ENCODE peak calls at places on chromosomes 5 and 9, in seven cellular contexts. One of them, this sample, is unnamed.

GRCh38 chr5:150410524-150411244 is 2.0 kb downstream of the CD74 start:
- DNase-seq in suprapubic skin: no peak
- DNase-seq in Calu3: peak; percentile 72
- DNase-seq in HepG2: peak; percentile 59
- DNase-seq in nephron progenitor cell: peak; percentile 52
- DNase-seq in adrenal gland: peak; percentile 82
- DNase-seq in neural crest cell: peak; percentile 19
- DNase-seq in this sample: peak; percentile 65

GRCh38 chr9:7935666-7936065 is 136.1 kb upstream of the DMAC1 start:
- DNase-seq in suprapubic skin: no peak
- DNase-seq in Calu3: no peak
- DNase-seq in HepG2: no peak
- DNase-seq in nephron progenitor cell: no peak
- DNase-seq in adrenal gland: no peak
- DNase-seq in neural crest cell: no peak
- DNase-seq in this sample: no peak

GRCh38 chr5:118592678-118593328 is 395.5 kb downstream of the DTWD2 start:
- DNase-seq in suprapubic skin: no peak
- DNase-seq in Calu3: no peak
- DNase-seq in HepG2: peak; percentile 1
- DNase-seq in nephron progenitor cell: no peak
- DNase-seq in adrenal gland: no peak
- DNase-seq in neural crest cell: no peak
- DNase-seq in this sample: no peak

GRCh38 chr5:66326276-66326675 is 182.2 kb downstream of the SREK1 start:
- DNase-seq in suprapubic skin: no peak
- DNase-seq in Calu3: no peak
- DNase-seq in HepG2: no peak
- DNase-seq in nephron progenitor cell: no peak
- DNase-seq in adrenal gland: no peak
- DNase-seq in neural crest cell: no peak
- DNase-seq in this sample: no peak

GRCh38 chr9:33923079-33923478 is 106.1 kb downstream of the UBE2R2 start:
- DNase-seq in suprapubic skin: no peak
- DNase-seq in Calu3: no peak
- DNase-seq in HepG2: no peak
- DNase-seq in nephron progenitor cell: no peak
- DNase-seq in adrenal gland: no peak
- DNase-seq in neural crest cell: no peak
- DNase-seq in this sample: no peak

GRCh38 chr9:17660158-17660557 is 81.3 kb downstream of the SH3GL2 start:
- DNase-seq in suprapubic skin: no peak
- DNase-seq in Calu3: no peak
- DNase-seq in HepG2: no peak
- DNase-seq in nephron progenitor cell: no peak
- DNase-seq in adrenal gland: no peak
- DNase-seq in neural crest cell: no peak
- DNase-seq in this sample: no peak

GRCh38 chr5:114434396-114435219 is 72.7 kb downstream of the KCNN2 start:
- DNase-seq in suprapubic skin: no peak
- DNase-seq in Calu3: no peak
- DNase-seq in HepG2: no peak
- DNase-seq in nephron progenitor cell: no peak
- DNase-seq in adrenal gland: no peak
- DNase-seq in neural crest cell: no peak
- DNase-seq in this sample: no peak

GRCh38 chr5:52728201-52728600 is 59.5 kb upstream of the ITGA1 start:
- DNase-seq in suprapubic skin: no peak
- DNase-seq in Calu3: no peak
- DNase-seq in HepG2: no peak
- DNase-seq in nephron progenitor cell: no peak
- DNase-seq in adrenal gland: no peak
- DNase-seq in neural crest cell: no peak
- DNase-seq in this sample: no peak

GRCh38 chr9:105413486-105414068 is 34.3 kb upstream of the FSD1L start:
- DNase-seq in suprapubic skin: no peak
- DNase-seq in Calu3: peak; percentile 14
- DNase-seq in HepG2: peak; percentile 47
- DNase-seq in nephron progenitor cell: no peak
- DNase-seq in adrenal gland: no peak
- DNase-seq in neural crest cell: no peak
- DNase-seq in this sample: peak; percentile 44

GRCh38 chr5:126878085-126878484 is 101.1 kb downstream of the LMNB1 start:
- DNase-seq in suprapubic skin: no peak
- DNase-seq in Calu3: no peak
- DNase-seq in HepG2: no peak
- DNase-seq in nephron progenitor cell: no peak
- DNase-seq in adrenal gland: no peak
- DNase-seq in neural crest cell: no peak
- DNase-seq in this sample: no peak

GRCh38 chr9:37034320-37034937 is 361 bp upstream of the PAX5 start:
- DNase-seq in suprapubic skin: no peak
- DNase-seq in Calu3: no peak
- DNase-seq in HepG2: no peak
- DNase-seq in nephron progenitor cell: peak; percentile 64
- DNase-seq in adrenal gland: no peak
- DNase-seq in neural crest cell: no peak
- DNase-seq in this sample: no peak

GRCh38 chr5:76701298-76701697 is 14.6 kb upstream of the F2R start:
- DNase-seq in suprapubic skin: no peak
- DNase-seq in Calu3: no peak
- DNase-seq in HepG2: peak; percentile 28
- DNase-seq in nephron progenitor cell: no peak
- DNase-seq in adrenal gland: peak; percentile 74
- DNase-seq in neural crest cell: no peak
- DNase-seq in this sample: no peak

GRCh38 chr9:129487658-129488483 is 133.0 kb downstream of the C9orf50 start:
- DNase-seq in suprapubic skin: peak; percentile 83
- DNase-seq in Calu3: no peak
- DNase-seq in HepG2: no peak
- DNase-seq in nephron progenitor cell: no peak
- DNase-seq in adrenal gland: peak; percentile 78
- DNase-seq in neural crest cell: peak; percentile 42
- DNase-seq in this sample: no peak

GRCh38 chr5:73381587-73382411 is 66.8 kb downstream of the FOXD1 start:
- DNase-seq in suprapubic skin: no peak
- DNase-seq in Calu3: no peak
- DNase-seq in HepG2: no peak
- DNase-seq in nephron progenitor cell: no peak
- DNase-seq in adrenal gland: no peak
- DNase-seq in neural crest cell: no peak
- DNase-seq in this sample: no peak

GRCh38 chr5:162248107-162248713 is 180.6 kb downstream of the GABRG2 start:
- DNase-seq in suprapubic skin: no peak
- DNase-seq in Calu3: no peak
- DNase-seq in HepG2: peak; percentile 15
- DNase-seq in nephron progenitor cell: peak; percentile 9
- DNase-seq in adrenal gland: no peak
- DNase-seq in neural crest cell: peak; percentile 9
- DNase-seq in this sample: peak; percentile 54

GRCh38 chr9:133130721-133131244 is 9.7 kb upstream of the RALGDS start:
- DNase-seq in suprapubic skin: no peak
- DNase-seq in Calu3: no peak
- DNase-seq in HepG2: no peak
- DNase-seq in nephron progenitor cell: no peak
- DNase-seq in adrenal gland: no peak
- DNase-seq in neural crest cell: no peak
- DNase-seq in this sample: no peak

GRCh38 chr9:106961623-106962022 is 98.7 kb downstream of the ZNF462 start:
- DNase-seq in suprapubic skin: no peak
- DNase-seq in Calu3: no peak
- DNase-seq in HepG2: no peak
- DNase-seq in nephron progenitor cell: no peak
- DNase-seq in adrenal gland: no peak
- DNase-seq in neural crest cell: no peak
- DNase-seq in this sample: no peak

GRCh38 chr5:139820606-139821005 is 25.0 kb downstream of the PSD2 start:
- DNase-seq in suprapubic skin: no peak
- DNase-seq in Calu3: no peak
- DNase-seq in HepG2: no peak
- DNase-seq in nephron progenitor cell: no peak
- DNase-seq in adrenal gland: no peak
- DNase-seq in neural crest cell: no peak
- DNase-seq in this sample: peak; percentile 3

GRCh38 chr5:159182691-159183090 is 26.7 kb downstream of the RNF145 start:
- DNase-seq in suprapubic skin: no peak
- DNase-seq in Calu3: no peak
- DNase-seq in HepG2: peak; percentile 83
- DNase-seq in nephron progenitor cell: no peak
- DNase-seq in adrenal gland: no peak
- DNase-seq in neural crest cell: no peak
- DNase-seq in this sample: no peak

GRCh38 chr9:101417389-101417788 is 18.2 kb downstream of the ALDOB start:
- DNase-seq in suprapubic skin: no peak
- DNase-seq in Calu3: no peak
- DNase-seq in HepG2: no peak
- DNase-seq in nephron progenitor cell: no peak
- DNase-seq in adrenal gland: no peak
- DNase-seq in neural crest cell: no peak
- DNase-seq in this sample: no peak

GRCh38 chr5:14134771-14135170 is 8.4 kb upstream of the TRIO start:
- DNase-seq in suprapubic skin: no peak
- DNase-seq in Calu3: no peak
- DNase-seq in HepG2: no peak
- DNase-seq in nephron progenitor cell: no peak
- DNase-seq in adrenal gland: no peak
- DNase-seq in neural crest cell: no peak
- DNase-seq in this sample: no peak

GRCh38 chr9:120909904-120910303 is 16.7 kb downstream of the TRAF1 start:
- DNase-seq in suprapubic skin: no peak
- DNase-seq in Calu3: no peak
- DNase-seq in HepG2: no peak
- DNase-seq in nephron progenitor cell: no peak
- DNase-seq in adrenal gland: no peak
- DNase-seq in neural crest cell: no peak
- DNase-seq in this sample: no peak

GRCh38 chr9:34809504-34810186 is 99.7 kb upstream of the CCL21 start:
- DNase-seq in suprapubic skin: no peak
- DNase-seq in Calu3: no peak
- DNase-seq in HepG2: no peak
- DNase-seq in nephron progenitor cell: peak; percentile 42
- DNase-seq in adrenal gland: peak; percentile 11
- DNase-seq in neural crest cell: peak; percentile 53
- DNase-seq in this sample: no peak

GRCh38 chr9:134187110-134187531 is 22.8 kb upstream of the RNU6ATAC start:
- DNase-seq in suprapubic skin: peak; percentile 59
- DNase-seq in Calu3: no peak
- DNase-seq in HepG2: no peak
- DNase-seq in nephron progenitor cell: no peak
- DNase-seq in adrenal gland: no peak
- DNase-seq in neural crest cell: no peak
- DNase-seq in this sample: no peak

GRCh38 chr9:35114921-35115341 is 731 bp downstream of the ATOSB start:
- DNase-seq in suprapubic skin: peak; percentile 86
- DNase-seq in Calu3: peak; percentile 18
- DNase-seq in HepG2: no peak
- DNase-seq in nephron progenitor cell: peak; percentile 34
- DNase-seq in adrenal gland: peak; percentile 65
- DNase-seq in neural crest cell: peak; percentile 25
- DNase-seq in this sample: peak; percentile 41

GRCh38 chr5:92907914-92908606 is 673.0 kb downstream of the NR2F1-AS1 start:
- DNase-seq in suprapubic skin: no peak
- DNase-seq in Calu3: no peak
- DNase-seq in HepG2: peak; percentile 81
- DNase-seq in nephron progenitor cell: no peak
- DNase-seq in adrenal gland: no peak
- DNase-seq in neural crest cell: no peak
- DNase-seq in this sample: no peak

GRCh38 chr9:127224178-127224882 is 40.2 kb upstream of the GARNL3 start:
- DNase-seq in suprapubic skin: peak; percentile 96
- DNase-seq in Calu3: peak; percentile 78
- DNase-seq in HepG2: peak; percentile 85
- DNase-seq in nephron progenitor cell: peak; percentile 98
- DNase-seq in adrenal gland: peak; percentile 98
- DNase-seq in neural crest cell: peak; percentile 86
- DNase-seq in this sample: peak; percentile 97
- TF ChIP-seq CTCF in suprapubic skin: peak; percentile 14
- TF ChIP-seq CTCF in Calu3: no peak
- TF ChIP-seq CTCF in HepG2: peak; percentile 41
- TF ChIP-seq CTCF in nephron progenitor cell: no peak
- TF ChIP-seq CTCF in adrenal gland: no peak
- TF ChIP-seq CTCF in neural crest cell: peak; percentile 44
- TF ChIP-seq CTCF in this sample: no peak

GRCh38 chr9:124475158-124475867 is 25.1 kb downstream of the ADGRD2 start:
- DNase-seq in suprapubic skin: no peak
- DNase-seq in Calu3: no peak
- DNase-seq in HepG2: no peak
- DNase-seq in nephron progenitor cell: no peak
- DNase-seq in adrenal gland: no peak
- DNase-seq in neural crest cell: no peak
- DNase-seq in this sample: no peak
- TF ChIP-seq CTCF in suprapubic skin: no peak
- TF ChIP-seq CTCF in Calu3: no peak
- TF ChIP-seq CTCF in HepG2: peak; percentile 75
- TF ChIP-seq CTCF in nephron progenitor cell: no peak
- TF ChIP-seq CTCF in adrenal gland: no peak
- TF ChIP-seq CTCF in neural crest cell: no peak
- TF ChIP-seq CTCF in this sample: no peak

DNA sequence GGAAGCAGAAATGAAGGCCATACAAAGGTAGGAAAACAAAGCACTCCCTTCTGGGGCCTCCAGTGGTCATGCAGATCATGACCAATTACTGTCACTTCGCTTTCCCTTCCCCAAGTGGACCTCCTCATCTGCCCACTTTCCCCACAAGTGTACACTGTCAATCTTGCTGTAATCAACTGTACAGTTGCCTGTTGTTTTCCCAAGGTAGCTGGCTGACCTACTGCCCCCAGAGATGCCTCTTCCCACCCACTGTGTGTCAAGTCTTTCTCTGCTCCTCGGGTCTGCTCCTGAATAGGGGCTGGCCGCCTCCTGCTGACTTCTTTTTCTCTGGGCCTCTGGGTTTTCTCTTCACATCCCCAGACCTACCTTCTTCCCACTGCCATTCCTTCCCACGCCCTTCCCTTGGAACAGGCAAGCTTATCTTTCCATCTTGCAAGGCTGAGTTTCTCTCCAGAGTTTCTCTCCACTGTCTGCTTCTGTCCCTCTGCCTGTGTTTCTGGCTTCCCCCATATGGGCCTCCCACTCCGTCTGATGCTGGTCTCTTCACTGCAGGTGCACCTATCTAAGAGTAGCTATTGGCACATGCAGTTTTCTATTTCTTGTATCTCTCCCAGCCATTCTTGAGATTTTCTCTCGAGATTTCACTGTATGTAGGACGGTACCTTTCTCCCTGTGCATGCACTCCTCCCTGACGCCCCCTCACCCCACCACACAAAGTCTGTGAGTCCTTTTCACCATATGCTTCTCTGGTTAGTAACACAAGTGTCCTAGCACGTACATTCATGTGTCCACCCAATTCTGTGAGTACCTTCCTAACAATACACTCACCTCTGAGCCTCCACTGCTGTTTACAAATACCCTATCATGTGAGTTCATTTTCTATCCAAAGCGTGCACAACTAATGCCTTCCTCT is 2.3 kb downstream of the ELL2 start:
- DNase-seq in suprapubic skin: no peak
- DNase-seq in Calu3: peak; percentile 11
- DNase-seq in HepG2: peak; percentile 73
- DNase-seq in nephron progenitor cell: peak; percentile 15
- DNase-seq in adrenal gland: no peak
- DNase-seq in neural crest cell: no peak
- DNase-seq in this sample: no peak
- TF ChIP-seq CTCF in suprapubic skin: no peak
- TF ChIP-seq CTCF in Calu3: no peak
- TF ChIP-seq CTCF in HepG2: peak; percentile 26
- TF ChIP-seq CTCF in nephron progenitor cell: no peak
- TF ChIP-seq CTCF in adrenal gland: no peak
- TF ChIP-seq CTCF in neural crest cell: no peak
- TF ChIP-seq CTCF in this sample: no peak

GRCh38 chr9:79165006-79165405 is 406.8 kb upstream of the TLE4 start:
- DNase-seq in suprapubic skin: no peak
- DNase-seq in Calu3: no peak
- DNase-seq in HepG2: no peak
- DNase-seq in nephron progenitor cell: no peak
- DNase-seq in adrenal gland: no peak
- DNase-seq in neural crest cell: no peak
- DNase-seq in this sample: no peak
- TF ChIP-seq CTCF in suprapubic skin: no peak
- TF ChIP-seq CTCF in Calu3: no peak
- TF ChIP-seq CTCF in HepG2: no peak
- TF ChIP-seq CTCF in nephron progenitor cell: no peak
- TF ChIP-seq CTCF in adrenal gland: no peak
- TF ChIP-seq CTCF in neural crest cell: no peak
- TF ChIP-seq CTCF in this sample: no peak